ENCODE peak calls at places on chromosomes 4 and X, in eight cellular contexts. L, K, M, A, S, U, N and T are unnamed samples.

GRCh38 chr4:7158081-7158750 is 34.1 kb upstream of the SORCS2 start:
- DNase-seq in N (no peak), L (no peak), M (no peak), A (no peak), U (no peak), K (no peak), S (no peak), T (no peak)

GRCh38 chr4:71680706-71681105 is 103.2 kb downstream of the GC start:
- DNase-seq in U (no peak), M (no peak), L (no peak), K (no peak), N (no peak), S (no peak), A (no peak), T (no peak)

GRCh38 chr4:53790286-53790685 is 199.0 kb upstream of the LNX1 start:
- DNase-seq in S (no peak), N (no peak), L (no peak), M (no peak), A (no peak), U (no peak), K (no peak), T (no peak)

GRCh38 chr4:114156371-114156770 is 176.9 kb upstream of the ARSJ start:
- DNase-seq in S (no peak), N (no peak), M (no peak), A (no peak), L (no peak), K (no peak), U (no peak), T (peak)

GRCh38 chrX:124736553-124737240 is 390.3 kb downstream of the SH2D1A start:
- DNase-seq in K (no peak), A (no peak), N (no peak), L (peak), M (no peak), U (no peak), S (no peak), T (no peak)

GRCh38 chr4:38499101-38499500 is 164.9 kb upstream of the KLF3 start:
- DNase-seq in N (no peak), A (no peak), L (no peak), U (no peak), M (no peak), S (no peak), K (no peak), T (no peak)

GRCh38 chr4:81136161-81136910 is 78.7 kb downstream of the PRKG2 start:
- DNase-seq in S (peak), L (no peak), M (no peak), N (no peak), A (no peak), U (no peak), K (peak), T (peak)

GRCh38 chrX:40406330-40406859 is 174.4 kb upstream of the ATP6AP2 start:
- DNase-seq in K (no peak), S (no peak), N (no peak), A (no peak), U (no peak), M (no peak), L (no peak), T (no peak)

GRCh38 chr4:24980064-24980690 is 50.6 kb downstream of the LGI2 start:
- DNase-seq in U (peak), A (peak), M (peak), N (peak), S (peak), L (peak), K (peak), T (peak)

GRCh38 chrX:122504026-122504425 is 680.1 kb upstream of the GRIA3 start:
- DNase-seq in N (no peak), U (peak), A (no peak), S (no peak), K (peak), L (no peak), M (no peak), T (no peak)

GRCh38 chr4:124713213-124713592 is 671 bp upstream of the ANKRD50 start:
- DNase-seq in A (no peak), S (peak), U (peak), K (peak), N (peak), M (peak), L (peak), T (no peak)

GRCh38 chr4:185774076-185774731 is 37.8 kb downstream of the SORBS2 start:
- DNase-seq in K (peak), A (no peak), N (peak), M (no peak), S (no peak), U (no peak), L (no peak), T (no peak)

GRCh38 chr4:120085705-120086104 is 19.1 kb upstream of the MAD2L1 start:
- DNase-seq in L (no peak), M (no peak), U (peak), A (no peak), N (no peak), K (no peak), S (peak), T (no peak)

GRCh38 chr4:146582864-146583263 is 55.8 kb upstream of the POU4F2 start:
- DNase-seq in N (no peak), A (no peak), M (no peak), K (no peak), L (no peak), U (peak), S (peak), T (no peak)

GRCh38 chr4:95594629-95595028 is 45.9 kb upstream of the UNC5C start:
- DNase-seq in L (no peak), S (no peak), K (no peak), A (no peak), M (no peak), U (no peak), N (no peak), T (no peak)

GRCh38 chr4:123158576-123158975 is 236.2 kb upstream of the NUDT6 start:
- DNase-seq in N (no peak), L (no peak), M (no peak), A (no peak), U (peak), S (no peak), K (no peak), T (no peak)

GRCh38 chr4:28557755-28558154 is 1697.1 kb downstream of the STIM2 start:
- DNase-seq in L (no peak), U (peak), M (no peak), S (peak), A (no peak), K (peak), N (no peak), T (no peak)

GRCh38 chr4:77872723-77873435 is 10.2 kb downstream of the MRPL1 start:
- DNase-seq in M (no peak), L (no peak), S (no peak), A (no peak), K (no peak), U (no peak), N (no peak), T (no peak)

GRCh38 chr4:25297528-25298242 is 14.9 kb upstream of the ZCCHC4 start:
- DNase-seq in U (no peak), A (no peak), K (no peak), S (no peak), L (no peak), N (no peak), M (no peak), T (no peak)

GRCh38 chrX:10507181-10507580 is 113.2 kb downstream of the MID1 start:
- DNase-seq in M (no peak), N (no peak), L (no peak), S (peak), U (no peak), K (peak), A (no peak), T (no peak)

GRCh38 chr4:8435656-8436121 is 4.8 kb downstream of the ACOX3 start:
- DNase-seq in S (peak), K (no peak), N (peak), L (peak), M (no peak), A (no peak), U (no peak), T (no peak)

GRCh38 chr4:168832746-168833575 is 177.1 kb downstream of the CBR4 start:
- DNase-seq in S (no peak), M (peak), U (peak), K (peak), N (peak), A (no peak), L (peak), T (no peak)

GRCh38 chr4:41655177-41655576 is 93.3 kb downstream of the PHOX2B start:
- DNase-seq in U (peak), L (no peak), N (no peak), A (no peak), K (no peak), M (no peak), S (no peak), T (no peak)

GRCh38 chrX:33434256-33435092 is 223.1 kb upstream of the DMD start:
- DNase-seq in M (peak), K (peak), L (peak), U (peak), S (peak), N (peak), A (no peak), T (no peak)

GRCh38 chr4:98447648-98448047 is 186.5 kb downstream of the RAP1GDS1 start:
- DNase-seq in K (no peak), L (peak), U (peak), M (no peak), A (no peak), S (peak), N (peak), T (no peak)

GRCh38 chr4:157115613-157116340 is 39.8 kb downstream of the GLRB start:
- DNase-seq in L (no peak), M (no peak), A (no peak), U (peak), N (no peak), K (peak), S (peak), T (peak)

GRCh38 chrX:24485323-24485722 is 20.2 kb downstream of the PDK3 start:
- DNase-seq in M (no peak), N (no peak), S (no peak), L (no peak), U (no peak), K (no peak), A (no peak), T (no peak)

GRCh38 chrX:37060999-37061398 is 52.8 kb downstream of the FAM47C start:
- DNase-seq in N (peak), U (peak), L (peak), S (peak), M (peak), A (no peak), K (peak), T (peak)

GRCh38 chr4:89834486-89835209 is 2.3 kb downstream of the SNCA start:
- DNase-seq in A (no peak), L (no peak), M (no peak), N (no peak), S (no peak), K (no peak), U (no peak), T (no peak)

GRCh38 chr4:89836897-89837384 is at the start of gene SNCA:
- DNase-seq in S (peak), L (peak), N (peak), M (peak), K (peak), U (peak), A (no peak), T (no peak)

GRCh38 chr4:89835413-89835812 is 1.5 kb downstream of the SNCA start:
- DNase-seq in N (no peak), S (no peak), U (no peak), K (no peak), M (no peak), L (no peak), A (no peak), T (no peak)

GRCh38 chr4:89837385-89837995 is 529 bp upstream of the SNCA start:
- DNase-seq in M (peak), A (no peak), L (peak), K (peak), N (peak), S (peak), U (peak), T (no peak)

DNA sequence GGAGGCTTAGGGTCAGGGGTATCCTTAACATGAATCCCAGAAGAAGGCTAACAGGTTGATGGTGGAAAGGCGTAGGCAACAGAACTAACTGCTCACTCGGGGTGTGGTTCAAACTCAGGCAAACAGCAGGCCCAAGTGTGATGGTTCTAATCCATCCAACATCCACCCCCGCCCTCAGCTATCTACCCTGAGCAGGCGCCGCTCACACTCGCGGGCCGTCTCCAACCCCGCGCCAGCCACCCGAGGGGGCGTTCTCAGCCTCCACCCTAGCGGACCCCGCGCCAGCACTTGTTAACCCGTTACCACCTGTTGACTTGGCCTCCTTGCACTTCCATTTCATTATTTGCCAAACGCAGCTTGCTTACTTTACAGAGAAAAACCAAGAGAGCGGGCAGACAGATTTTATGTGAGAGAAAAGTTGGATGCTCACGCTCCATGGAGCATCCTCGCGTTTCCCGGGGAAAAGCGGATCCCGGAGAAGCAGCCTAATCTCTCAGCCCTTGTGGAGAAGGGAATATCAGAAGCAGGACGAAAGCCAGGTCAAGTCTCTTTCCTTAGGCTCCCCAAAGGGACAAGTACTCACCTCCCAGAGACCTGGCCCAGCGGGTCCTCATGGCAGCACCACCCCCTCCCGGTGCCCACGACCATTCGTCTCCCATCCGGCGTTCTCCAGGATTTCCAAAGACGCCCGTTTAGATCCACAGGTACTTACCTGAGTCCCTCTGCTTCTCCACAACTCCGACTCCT is 757 bp downstream of the SNCA start:
- DNase-seq in S (no peak), N (peak), A (no peak), U (no peak), L (peak), K (no peak), M (peak), T (no peak)
- H3K4me3 ChIP-seq in S (peak), N (peak), A (no peak), U (peak), L (peak), K (peak), M (peak), T (peak)

GRCh38 chr4:134935320-134935719 is 733.7 kb upstream of the PABPC4L start:
- DNase-seq in M (peak), A (no peak), L (peak), N (peak), S (peak), K (no peak), U (peak), T (no peak)
- TF ChIP-seq CTCF in M (peak), A (no peak), L (peak), N (peak), S (peak), K (peak), U (no peak), T (no peak)

DNA sequence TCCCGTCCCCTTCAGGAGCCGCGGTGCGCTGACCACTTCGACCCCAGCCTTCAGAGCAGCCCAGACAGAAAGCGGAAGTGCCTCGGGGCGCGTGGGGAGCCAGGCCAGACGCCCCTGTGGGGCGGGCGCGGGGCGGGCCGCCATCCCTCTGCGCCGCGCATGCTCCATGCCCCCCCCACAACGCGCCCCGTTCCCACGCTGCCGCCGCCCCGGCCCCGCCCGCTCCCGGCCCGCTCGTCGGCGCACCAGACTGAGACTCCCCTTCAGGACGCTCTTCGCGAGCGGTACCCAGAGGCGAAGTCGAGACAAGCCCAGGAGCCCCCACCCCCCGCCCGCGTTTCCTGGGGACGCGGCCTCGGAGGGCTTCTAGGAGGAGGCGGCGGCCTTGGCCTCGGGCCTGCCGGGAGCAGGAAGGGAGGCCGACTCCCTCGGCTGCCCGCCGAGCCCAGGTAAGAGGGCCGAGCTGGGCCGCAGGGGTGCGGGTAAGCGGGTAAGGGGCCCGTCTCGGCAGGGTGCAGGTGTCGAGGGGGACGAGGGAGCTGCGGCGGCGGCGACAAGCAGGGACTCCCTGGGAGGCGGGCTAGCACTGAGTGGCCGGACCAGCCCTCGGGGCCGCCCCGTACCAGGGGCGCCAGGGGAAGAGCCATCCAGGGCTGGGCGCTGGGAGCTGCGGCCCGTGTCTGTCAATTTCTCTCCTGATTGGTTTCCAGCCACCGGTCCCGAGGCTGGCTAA is at the start of gene ZFP92:
- DNase-seq in S (peak), M (peak), L (no peak), A (no peak), N (no peak), U (no peak), K (no peak), T (no peak)
- H3K4me3 ChIP-seq in S (peak), M (peak), L (no peak), A (peak), N (peak), U (peak), K (peak), T (peak)

GRCh38 chrX:146224442-146224841 is 406.8 kb downstream of the SLITRK2 start:
- DNase-seq in U (no peak), N (no peak), K (no peak), S (no peak), L (peak), M (no peak), A (no peak), T (no peak)
- TF ChIP-seq CTCF in U (no peak), N (no peak), K (no peak), S (no peak), L (peak), M (peak), A (no peak), T (no peak)